ENCODE peak calls at places on chromosomes 13 and 19, in four cellular contexts. T is HAP-1, F is left ventricle myocardium inferior, K is ovary. S is an unnamed sample.

GRCh38 chr13:43544011-43544410 is 242.8 kb downstream of the ENOX1 start:
- DNase-seq in T (no peak), F (no peak), K (no peak), S (no peak)

GRCh38 chr19:7888826-7889217 is 512 bp downstream of the LRRC8E start:
- DNase-seq in T (no peak), F (no peak), K (no peak), S (no peak)

GRCh38 chr13:112137144-112137543 is 70.2 kb downstream of the SOX1 start:
- DNase-seq in T (no peak), F (no peak), K (no peak), S (no peak)

GRCh38 chr13:71285700-71286099 is 581.3 kb downstream of the DACH1 start:
- DNase-seq in T (no peak), F (no peak), K (no peak), S (no peak)

GRCh38 chr19:13579388-13580060 is 73.2 kb upstream of the CACNA1A start:
- DNase-seq in T (no peak), F (no peak), K (no peak), S (no peak)

GRCh38 chr13:33213797-33214196 is 71.8 kb downstream of the STARD13 start:
- DNase-seq in T (no peak), F (no peak), K (no peak), S (no peak)

GRCh38 chr19:46413262-46414031 is at the start of gene CCDC8:
- DNase-seq in T (no peak), F (peak; percentile 89), K (peak; percentile 96), S (peak; percentile 98)

GRCh38 chr13:49436890-49437289 is 7.0 kb downstream of the CAB39L start:
- DNase-seq in T (no peak), F (peak; percentile 25), K (peak; percentile 76), S (no peak)

GRCh38 chr13:46032341-46032740 is 20.2 kb downstream of the ZC3H13 start:
- DNase-seq in T (no peak), F (no peak), K (no peak), S (no peak)

GRCh38 chr13:34224877-34225276 is 406.9 kb downstream of the RFC3 start:
- DNase-seq in T (no peak), F (no peak), K (no peak), S (no peak)

GRCh38 chr13:50474094-50474654 is 369.3 kb downstream of the DLEU7 start:
- DNase-seq in T (no peak), F (no peak), K (no peak), S (no peak)

GRCh38 chr19:30634431-30634830 is 262.2 kb downstream of the ZNF536 start:
- DNase-seq in T (no peak), F (no peak), K (no peak), S (no peak)

GRCh38 chr13:52399708-52400107 is 6.3 kb downstream of the THSD1 start:
- DNase-seq in T (no peak), F (no peak), K (no peak), S (peak; percentile 26)

GRCh38 chr13:27264181-27264580 is 6.4 kb upstream of the RASL11A start:
- DNase-seq in T (no peak), F (no peak), K (no peak), S (no peak)

GRCh38 chr19:40513741-40514315 is 47.0 kb downstream of the SPTBN4 start:
- DNase-seq in T (no peak), F (no peak), K (no peak), S (no peak)

GRCh38 chr19:30441011-30441410 is 68.8 kb downstream of the ZNF536 start:
- DNase-seq in T (no peak), F (no peak), K (no peak), S (no peak)

GRCh38 chr13:56501750-56502149 is 639.0 kb upstream of the PRR20A start:
- DNase-seq in T (no peak), F (no peak), K (no peak), S (no peak)

GRCh38 chr13:59047546-59047945 is 1116.2 kb downstream of the DIAPH3 start:
- DNase-seq in T (no peak), F (no peak), K (no peak), S (no peak)

GRCh38 chr13:44989941-44990340 is 603 bp downstream of the GPALPP1 start:
- DNase-seq in T (no peak), F (no peak), K (no peak), S (peak; percentile 32)

GRCh38 chr13:46492946-46493345 is 60.0 kb upstream of the LRCH1 start:
- DNase-seq in T (peak; percentile 24), F (no peak), K (no peak), S (peak; percentile 39)

DNA sequence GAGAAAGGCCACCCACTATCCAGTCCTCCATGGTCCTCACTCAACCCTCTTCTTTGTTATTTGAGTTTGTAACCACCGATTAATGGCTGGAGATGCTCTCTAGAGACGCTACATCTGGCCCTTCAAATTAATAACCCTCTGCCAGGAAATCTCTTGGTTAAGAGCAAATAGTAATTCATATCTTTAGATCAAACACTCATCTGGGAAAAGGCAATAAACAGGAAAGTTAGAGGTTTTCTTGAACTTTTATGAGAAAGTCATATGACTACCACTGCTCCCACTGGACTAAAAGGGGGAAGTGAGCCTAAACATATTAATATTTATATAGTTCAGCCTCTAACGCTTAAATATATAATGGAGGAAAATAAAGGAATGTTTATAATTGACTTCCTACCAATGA is 2.9 kb downstream of the TBC1D4 start:
- DNase-seq in T (no peak), F (no peak), K (no peak), S (no peak)
- H3K4me3 ChIP-seq in T (peak overlapping the region; percentile 70), F (peak overlapping the region; percentile 95), K (no peak overlapping the region), S (no peak overlapping the region)

GRCh38 chr19:44882063-44882462 is 9.0 kb upstream of the TOMM40 start:
- DNase-seq in T (no peak), F (no peak), K (no peak), S (peak; percentile 45)

GRCh38 chr19:44876930-44877530 is 14.0 kb upstream of the TOMM40 start:
- DNase-seq in T (no peak), F (no peak), K (no peak), S (peak; percentile 52)

GRCh38 chr19:44875666-44876418 is 15.2 kb upstream of the TOMM40 start:
- DNase-seq in T (no peak), F (no peak), K (no peak), S (peak; percentile 15)

GRCh38 chr19:44878119-44878865 is 12.8 kb upstream of the TOMM40 start:
- DNase-seq in T (no peak), F (no peak), K (no peak), S (peak; percentile 65)

GRCh38 chr19:44879309-44880065 is 11.6 kb upstream of the TOMM40 start:
- DNase-seq in T (no peak), F (no peak), K (no peak), S (peak; percentile 63)
- H3K27me3 ChIP-seq in T (no peaks in the 10 kb centered on the region), F (no peaks in the 10 kb centered on the region), K (no peaks in the 10 kb centered on the region), S (no peaks in the 10 kb centered on the region)

GRCh38 chr19:11540642-11541041 is 2.0 kb downstream of the CNN1 start:
- DNase-seq in T (no peak), F (no peak), K (peak; percentile 48), S (peak; percentile 46)

GRCh38 chr19:11541238-11541637 is 2.6 kb downstream of the CNN1 start:
- DNase-seq in T (no peak), F (no peak), K (no peak), S (no peak)

GRCh38 chr19:11535792-11536595 is 2.7 kb upstream of the CNN1 start:
- DNase-seq in T (peak; percentile 80), F (peak; percentile 92), K (peak; percentile 97), S (peak; percentile 99)

GRCh38 chr19:11539495-11540365 is 1.1 kb downstream of the CNN1 start:
- DNase-seq in T (no peak), F (peak; percentile 28), K (peak; percentile 81), S (peak; percentile 94)

GRCh38 chr19:11538232-11539036 is at the start of gene CNN1:
- DNase-seq in T (no peak), F (peak; percentile 66), K (peak; percentile 91), S (peak; percentile 94)
- H3K4me3 ChIP-seq in T (no peak within 1 kb of the TSS), F (peak within 1 kb of the TSS; percentile 62), K (peak within 1 kb of the TSS; percentile 57), S (peak within 1 kb of the TSS; percentile 38)

GRCh38 chr13:97233499-97233898 is 11.4 kb downstream of the MBNL2 start:
- DNase-seq in T (no peak), F (no peak), K (no peak), S (no peak)
- H3K27me3 ChIP-seq in T (no peaks in the 10 kb centered on the region), F (no peaks in the 10 kb centered on the region), K (no peaks in the 10 kb centered on the region), S (peaks cover 70% of the 10 kb centered on the region)

DNA sequence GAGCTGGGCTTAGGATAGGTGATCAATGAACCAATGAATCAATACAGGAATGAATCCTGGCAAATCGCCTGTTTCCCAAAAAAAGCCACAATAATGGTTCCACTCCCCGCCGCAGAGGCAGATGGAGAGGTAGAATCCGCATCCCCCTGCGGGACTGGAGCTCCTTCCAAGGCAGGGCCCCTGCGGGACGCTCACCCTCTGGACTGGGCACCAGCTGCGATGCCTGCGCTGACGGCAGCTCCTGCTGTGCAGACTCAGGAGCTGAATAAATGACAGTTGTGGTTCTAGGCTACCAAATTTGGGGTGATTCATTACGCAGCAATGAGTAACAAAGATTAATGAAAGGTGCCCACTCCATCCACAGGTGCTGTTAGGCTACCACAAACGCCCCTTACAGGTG is 8.8 kb upstream of the CDC34 start:
- DNase-seq in T (no peak), F (no peak), K (no peak), S (no peak)
- H3K4me3 ChIP-seq in T (no peak overlapping the region), F (no peak overlapping the region), K (no peak overlapping the region), S (no peak overlapping the region)

GRCh38 chr19:11813801-11814706 is at the start of gene ZNF440:
- DNase-seq in T (peak; percentile 78), F (peak; percentile 97), K (peak; percentile 97), S (peak; percentile 98)

DNA sequence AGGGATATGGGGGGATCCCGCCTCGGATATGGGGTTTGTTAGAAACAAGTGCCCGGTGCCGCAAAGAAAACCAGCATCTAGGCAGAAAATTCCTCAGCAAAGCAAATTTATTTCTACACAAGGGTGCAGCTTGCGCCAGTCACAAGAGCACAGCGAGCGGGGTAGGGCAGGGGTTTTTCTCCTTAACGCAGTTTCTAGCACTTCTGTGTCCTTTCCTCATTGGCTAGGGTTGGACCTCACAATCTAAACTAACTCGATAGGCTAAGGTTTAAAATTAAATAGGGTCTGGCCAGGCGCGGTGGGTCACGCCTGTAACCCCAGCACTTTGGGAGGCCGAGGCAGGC is 606 bp downstream of the ZNF440 start:
- DNase-seq in T (no peak), F (no peak), K (no peak), S (no peak)
- H3K27me3 ChIP-seq in T (no peaks in the 10 kb centered on the region), F (no peaks in the 10 kb centered on the region), K (no peaks in the 10 kb centered on the region), S (peaks cover 6% of the 10 kb centered on the region)

S was measured in H7.